ENCODE peak calls at places on chromosome X, in eight cellular contexts. M is HCEC 1CT; D is A172; A is Daoy; J is iPS-NIHi11; C is choroid plexus epithelial cell; T is dorsolateral prefrontal cortex; R is stimulated activated CD8-positive, alpha-beta memory T cell treated with anti-CD3 and anti-CD28 coated beads, Interleukin-12 subunit alpha, Interleukin-12 subunit beta, amount 100 ng/mL, for 1 hour. L is an unnamed sample.

GRCh38 chrX:65677954-65678469 is 10.6 kb downstream of the MSN start:
- DNase-seq in A (peak), D (peak), C (peak), R (no peak), M (peak), T (no peak), J (no peak), L (peak)

GRCh38 chrX:703466-704210 is 73.0 kb downstream of the SHOX start:
- DNase-seq in M (no peak), A (peak), D (peak), T (no peak), J (no peak), R (no peak), C (peak), L (no peak)

GRCh38 chrX:101803451-101803850 is 128.4 kb downstream of the ZMAT1 start:
- DNase-seq in C (peak), D (no peak), A (peak), J (no peak), T (no peak), R (no peak), M (no peak), L (no peak)

GRCh38 chrX:65668362-65669310 is 1.2 kb downstream of the MSN start:
- DNase-seq in D (peak), T (no peak), C (peak), J (peak), M (peak), R (no peak), A (peak), L (peak)

GRCh38 chrX:2549874-2550273 is 49.1 kb upstream of the DHRSX start:
- DNase-seq in J (no peak), T (no peak), C (no peak), D (no peak), R (no peak), A (no peak), M (no peak), L (no peak)

GRCh38 chrX:119194631-119195030 is 41.5 kb upstream of the PGRMC1 start:
- DNase-seq in C (peak), J (no peak), T (no peak), M (no peak), D (no peak), A (no peak), R (no peak), L (no peak)

GRCh38 chrX:17591741-17592110 is 145.6 kb upstream of the SCML1 start:
- DNase-seq in A (peak), J (no peak), D (peak), M (peak), R (no peak), C (peak), T (no peak), L (peak)

GRCh38 chrX:19107035-19107434 is 15.2 kb downstream of the ADGRG2 start:
- DNase-seq in J (peak), M (no peak), D (no peak), T (no peak), A (no peak), R (no peak), C (no peak), L (no peak)

GRCh38 chrX:123422875-123423274 is 238.8 kb downstream of the GRIA3 start:
- DNase-seq in M (no peak), R (no peak), T (no peak), C (peak), A (no peak), J (peak), D (no peak), L (peak)

GRCh38 chrX:68947882-68948605 is 119.2 kb downstream of the EFNB1 start:
- DNase-seq in D (no peak), M (no peak), R (no peak), C (no peak), J (no peak), A (peak), T (no peak), L (no peak)

GRCh38 chrX:48003367-48003757 is 427 bp downstream of the ZNF182 start:
- DNase-seq in R (no peak), M (no peak), J (peak), T (no peak), A (no peak), D (no peak), C (no peak), L (no peak)

GRCh38 chrX:39367429-39367828 is 566.2 kb downstream of the MID1IP1 start:
- DNase-seq in D (no peak), C (no peak), R (no peak), T (no peak), J (no peak), A (no peak), M (no peak), L (no peak)

GRCh38 chrX:117570160-117570559 is 546.5 kb downstream of the KLHL13 start:
- DNase-seq in A (no peak), D (no peak), C (no peak), J (no peak), M (no peak), T (no peak), R (no peak), L (no peak)

GRCh38 chrX:18360867-18361266 is 6.4 kb upstream of the SCML2 start:
- DNase-seq in D (peak), T (no peak), J (no peak), M (no peak), C (no peak), A (peak), R (no peak), L (peak)

GRCh38 chrX:13029341-13029740 is 15.1 kb downstream of the FAM9C start:
- DNase-seq in C (peak), M (peak), J (peak), T (no peak), R (no peak), A (peak), D (peak), L (peak)

GRCh38 chrX:9662148-9662547 is 103.5 kb downstream of the GPR143 start:
- DNase-seq in J (no peak), T (no peak), D (peak), C (peak), M (peak), R (no peak), A (peak), L (no peak)

GRCh38 chrX:150182176-150182575 is 180.9 kb upstream of the MAMLD1 start:
- DNase-seq in M (peak), R (no peak), T (no peak), A (no peak), J (no peak), C (peak), D (no peak), L (no peak)

GRCh38 chrX:49166914-49167739 is 4.6 kb downstream of the MAGIX start:
- DNase-seq in T (no peak), A (peak), C (peak), R (peak), J (no peak), D (peak), M (peak), L (peak)

GRCh38 chrX:57294961-57295360 is 8.5 kb downstream of the FAAH2 start:
- DNase-seq in C (no peak), A (no peak), T (no peak), M (no peak), D (no peak), R (no peak), J (no peak), L (no peak)

GRCh38 chrX:2224597-2225235 is 276.1 kb downstream of the DHRSX start:
- DNase-seq in A (no peak), R (no peak), J (no peak), T (no peak), C (no peak), M (no peak), D (no peak), L (no peak)

GRCh38 chrX:43693602-43694406 is 37.7 kb downstream of the MAOA start:
- DNase-seq in D (no peak), M (no peak), J (no peak), C (peak), T (no peak), A (no peak), R (no peak), L (no peak)

GRCh38 chrX:153971632-153972367 is at the start of gene HCFC1:
- DNase-seq in T (peak), R (peak), J (peak), D (peak), A (peak), M (peak), C (peak), L (peak)

GRCh38 chrX:150146271-150146888 is 208.1 kb upstream of the EOLA2 start:
- DNase-seq in D (peak), J (no peak), T (no peak), R (no peak), M (no peak), C (no peak), A (peak), L (peak)

GRCh38 chrX:9340619-9341304 is 124.1 kb upstream of the TBL1X start:
- DNase-seq in T (no peak), M (no peak), C (peak), D (no peak), R (no peak), A (no peak), J (peak), L (no peak)

GRCh38 chrX:95318882-95319281 is 1365.8 kb upstream of the DIAPH2 start:
- DNase-seq in T (no peak), C (no peak), J (peak), D (peak), A (no peak), R (no peak), M (no peak), L (peak)

GRCh38 chrX:135923353-135923752 is 29.8 kb downstream of the SAGE1 start:
- DNase-seq in M (no peak), C (peak), R (no peak), A (peak), J (peak), T (no peak), D (no peak), L (no peak)

GRCh38 chrX:145687707-145688106 is 129.9 kb upstream of the SLITRK2 start:
- DNase-seq in M (no peak), C (no peak), D (no peak), J (no peak), R (no peak), A (no peak), T (no peak), L (no peak)

GRCh38 chrX:67544871-67545771 is 1.3 kb downstream of the AR start:
- DNase-seq in M (peak), A (no peak), R (no peak), T (peak), D (peak), C (peak), J (no peak), L (no peak)

GRCh38 chrX:12977761-12978204 is 2.9 kb downstream of the TMSB4X start:
- DNase-seq in R (no peak), A (no peak), T (no peak), M (peak), C (no peak), J (no peak), D (no peak), L (peak)

GRCh38 chrX:50903387-50904027 is 7.0 kb upstream of the BMP15 start:
- DNase-seq in D (no peak), M (no peak), J (peak), A (peak), R (no peak), C (peak), T (no peak), L (peak)

GRCh38 chrX:623599-624323 is 6.8 kb upstream of the SHOX start:
- DNase-seq in J (peak), M (no peak), T (no peak), D (no peak), A (peak), R (no peak), C (peak), L (no peak)